ENCODE peak calls at places on chromosomes 16 and 17, in eight cellular contexts. C, N, Q, R, B, P, L and K are unnamed samples.

GRCh38 chr17:29149431-29150064 is 30.6 kb downstream of the MYO18A start:
- DNase-seq in C (no peak), N (no peak), Q (no peak), R (peak; percentile 69), B (no peak), P (peak; percentile 76), L (no peak), K (no peak)

GRCh38 chr17:5794881-5795486 is 210.7 kb upstream of the NLRP1 start:
- DNase-seq in C (no peak), N (no peak), Q (no peak), R (no peak), B (no peak), P (no peak), L (no peak), K (no peak)

GRCh38 chr16:67258160-67258835 is 9.5 kb downstream of the SLC9A5 start:
- DNase-seq in C (no peak), N (no peak), Q (no peak), R (no peak), B (no peak), P (no peak), L (no peak), K (no peak)

GRCh38 chr17:64386412-64387144 is 4.1 kb downstream of the PECAM1 start:
- DNase-seq in C (no peak), N (no peak), Q (no peak), R (no peak), B (no peak), P (no peak), L (no peak), K (no peak)

GRCh38 chr17:78748048-78748729 is 33.9 kb downstream of the CYTH1 start:
- DNase-seq in C (no peak), N (no peak), Q (no peak), R (peak; percentile 50), B (peak; percentile 61), P (no peak), L (peak; percentile 62), K (no peak)

GRCh38 chr17:53950207-53950857 is 127.6 kb downstream of the KIF2B start:
- DNase-seq in C (no peak), N (peak; percentile 15), Q (no peak), R (peak; percentile 25), B (no peak), P (no peak), L (no peak), K (no peak)

GRCh38 chr17:39943702-39944392 is 16.3 kb downstream of the LRRC3C start:
- DNase-seq in C (no peak), N (no peak), Q (no peak), R (no peak), B (no peak), P (no peak), L (no peak), K (no peak)

GRCh38 chr17:1957037-1957436 is 68.1 kb downstream of the RTN4RL1 start:
- DNase-seq in C (no peak), N (no peak), Q (no peak), R (no peak), B (no peak), P (no peak), L (no peak), K (peak; percentile 12)

GRCh38 chr17:55632893-55633292 is 89.8 kb downstream of the TMEM100 start:
- DNase-seq in C (no peak), N (no peak), Q (no peak), R (no peak), B (no peak), P (no peak), L (no peak), K (peak; percentile 25)

GRCh38 chr17:64200080-64201042 is 62.7 kb downstream of the TEX2 start:
- DNase-seq in C (no peak), N (no peak), Q (no peak), R (no peak), B (peak; percentile 35), P (no peak), L (peak; percentile 42), K (peak; percentile 30)

GRCh38 chr16:11175850-11176341 is 80.1 kb downstream of the SOCS1 start:
- DNase-seq in C (no peak), N (no peak), Q (no peak), R (peak; percentile 34), B (peak; percentile 67), P (no peak), L (no peak), K (no peak)

GRCh38 chr16:10965440-10966039 is 21.2 kb downstream of the CLEC16A start:
- DNase-seq in C (no peak), N (no peak), Q (no peak), R (peak; percentile 77), B (peak; percentile 72), P (peak; percentile 73), L (no peak), K (no peak)

GRCh38 chr17:75250009-75250471 is 11.4 kb downstream of the GGA3 start:
- DNase-seq in C (no peak), N (no peak), Q (peak; percentile 63), R (no peak), B (peak; percentile 88), P (peak; percentile 36), L (no peak), K (peak; percentile 18)

GRCh38 chr16:11056989-11057645 is 112.8 kb downstream of the CLEC16A start:
- DNase-seq in C (no peak), N (no peak), Q (no peak), R (no peak), B (no peak), P (no peak), L (no peak), K (no peak)

GRCh38 chr17:5254414-5254813 is 19.8 kb upstream of the SCIMP start:
- DNase-seq in C (no peak), N (no peak), Q (no peak), R (no peak), B (no peak), P (no peak), L (no peak), K (no peak)

GRCh38 chr17:6940186-6940649 is 55.6 kb upstream of the ALOX12 start:
- DNase-seq in C (no peak), N (no peak), Q (peak; percentile 38), R (no peak), B (no peak), P (no peak), L (no peak), K (no peak)

GRCh38 chr16:88341551-88342290 is 41.0 kb upstream of the ZNF469 start:
- DNase-seq in C (no peak), N (no peak), Q (no peak), R (no peak), B (no peak), P (no peak), L (no peak), K (no peak)

GRCh38 chr17:44024271-44024663 is 9.5 kb upstream of the TMEM101 start:
- DNase-seq in C (no peak), N (no peak), Q (no peak), R (no peak), B (no peak), P (no peak), L (no peak), K (no peak)

GRCh38 chr17:8158267-8159031 is 4.3 kb downstream of the VAMP2 start:
- DNase-seq in C (peak; percentile 88), N (peak; percentile 85), Q (peak; percentile 92), R (peak; percentile 86), B (peak; percentile 96), P (peak; percentile 90), L (peak; percentile 95), K (peak; percentile 92)

GRCh38 chr17:81399481-81400153 is 4.4 kb downstream of the BAHCC1 start:
- DNase-seq in C (no peak), N (peak; percentile 65), Q (no peak), R (no peak), B (no peak), P (peak; percentile 68), L (no peak), K (no peak)

GRCh38 chr16:13956635-13957196 is 36.8 kb downstream of the ERCC4 start:
- DNase-seq in C (no peak), N (no peak), Q (no peak), R (no peak), B (peak; percentile 5), P (no peak), L (no peak), K (no peak)

GRCh38 chr16:58678716-58679115 is 5.9 kb downstream of the SLC38A7 start:
- DNase-seq in C (peak; percentile 49), N (no peak), Q (peak; percentile 56), R (no peak), B (peak; percentile 10), P (no peak), L (peak; percentile 33), K (no peak)

GRCh38 chr17:80036715-80037477 is 454 bp downstream of the CCDC40 start:
- DNase-seq in C (peak; percentile 58), N (peak; percentile 68), Q (peak; percentile 63), R (no peak), B (peak; percentile 31), P (no peak), L (no peak), K (peak; percentile 34)

GRCh38 chr17:18984273-18985114 is 20.1 kb downstream of the FAM83G start:
- DNase-seq in C (no peak), N (no peak), Q (no peak), R (no peak), B (no peak), P (no peak), L (no peak), K (no peak)

GRCh38 chr17:21370430-21370829 is 5.7 kb upstream of the KCNJ12 start:
- DNase-seq in C (no peak), N (no peak), Q (no peak), R (no peak), B (no peak), P (no peak), L (no peak), K (no peak)

GRCh38 chr17:48555616-48556533 is 11.0 kb upstream of the HOXB2 start:
- DNase-seq in C (peak; percentile 46), N (no peak), Q (no peak), R (no peak), B (no peak), P (no peak), L (no peak), K (peak; percentile 75)